ENCODE peak calls at places on chromosomes 4 and X, in nine cellular contexts. One of them, this sample, is unnamed. For H3K9me3, the result is how much of the 10 kb centered on the place peaks cover.

GRCh38 chr4:99507762-99508161 is 3.1 kb upstream of the C4orf17 start:
- DNase-seq in heart right ventricle: no peak
- DNase-seq in A549: no peak
- DNase-seq in psoas muscle: no peak
- DNase-seq in PC-3: peak
- DNase-seq in AG04450: no peak
- DNase-seq in vagina: no peak
- DNase-seq in left lung: no peak
- DNase-seq in neuronal stem cell: no peak
- DNase-seq in this sample: no peak

GRCh38 chr4:34733185-34733916 is 1511.0 kb downstream of the ARAP2 start:
- DNase-seq in heart right ventricle: no peak
- DNase-seq in A549: no peak
- DNase-seq in psoas muscle: peak
- DNase-seq in PC-3: no peak
- DNase-seq in AG04450: no peak
- DNase-seq in vagina: no peak
- DNase-seq in left lung: no peak
- DNase-seq in neuronal stem cell: no peak
- DNase-seq in this sample: no peak

GRCh38 chrX:72477787-72478186 is 94.9 kb downstream of the HDAC8 start:
- DNase-seq in heart right ventricle: no peak
- DNase-seq in A549: no peak
- DNase-seq in psoas muscle: no peak
- DNase-seq in PC-3: no peak
- DNase-seq in AG04450: no peak
- DNase-seq in vagina: no peak
- DNase-seq in left lung: no peak
- DNase-seq in neuronal stem cell: no peak
- DNase-seq in this sample: no peak

GRCh38 chr4:25098964-25099843 is 61.0 kb downstream of the SEPSECS start:
- DNase-seq in heart right ventricle: peak
- DNase-seq in A549: no peak
- DNase-seq in psoas muscle: peak
- DNase-seq in PC-3: peak
- DNase-seq in AG04450: no peak
- DNase-seq in vagina: peak
- DNase-seq in left lung: no peak
- DNase-seq in neuronal stem cell: no peak
- DNase-seq in this sample: no peak

GRCh38 chr4:67104145-67104544 is 441.2 kb downstream of the CENPC start:
- DNase-seq in heart right ventricle: no peak
- DNase-seq in A549: no peak
- DNase-seq in psoas muscle: no peak
- DNase-seq in PC-3: no peak
- DNase-seq in AG04450: no peak
- DNase-seq in vagina: no peak
- DNase-seq in left lung: no peak
- DNase-seq in neuronal stem cell: no peak
- DNase-seq in this sample: no peak

GRCh38 chr4:97370581-97370980 is 772.7 kb downstream of the STPG2 start:
- DNase-seq in heart right ventricle: no peak
- DNase-seq in A549: no peak
- DNase-seq in psoas muscle: no peak
- DNase-seq in PC-3: no peak
- DNase-seq in AG04450: no peak
- DNase-seq in vagina: no peak
- DNase-seq in left lung: no peak
- DNase-seq in neuronal stem cell: no peak
- DNase-seq in this sample: no peak

GRCh38 chrX:11886745-11887144 is 128.7 kb downstream of the MSL3 start:
- DNase-seq in heart right ventricle: no peak
- DNase-seq in A549: no peak
- DNase-seq in psoas muscle: no peak
- DNase-seq in PC-3: peak
- DNase-seq in AG04450: no peak
- DNase-seq in vagina: no peak
- DNase-seq in left lung: no peak
- DNase-seq in neuronal stem cell: no peak
- DNase-seq in this sample: no peak

GRCh38 chr4:73743825-73744602 is 3.6 kb downstream of the CXCL8 start:
- DNase-seq in heart right ventricle: no peak
- DNase-seq in A549: no peak
- DNase-seq in psoas muscle: no peak
- DNase-seq in PC-3: no peak
- DNase-seq in AG04450: no peak
- DNase-seq in vagina: no peak
- DNase-seq in left lung: no peak
- DNase-seq in neuronal stem cell: no peak
- DNase-seq in this sample: no peak

GRCh38 chrX:109848451-109849050 is 115.5 kb upstream of the ACSL4 start:
- DNase-seq in heart right ventricle: no peak
- DNase-seq in A549: no peak
- DNase-seq in psoas muscle: no peak
- DNase-seq in PC-3: no peak
- DNase-seq in AG04450: no peak
- DNase-seq in vagina: no peak
- DNase-seq in left lung: no peak
- DNase-seq in neuronal stem cell: peak
- DNase-seq in this sample: no peak

GRCh38 chrX:40005290-40006011 is 92.3 kb downstream of the BCOR start:
- DNase-seq in heart right ventricle: peak
- DNase-seq in A549: no peak
- DNase-seq in psoas muscle: no peak
- DNase-seq in PC-3: no peak
- DNase-seq in AG04450: no peak
- DNase-seq in vagina: no peak
- DNase-seq in left lung: no peak
- DNase-seq in neuronal stem cell: no peak
- DNase-seq in this sample: no peak

GRCh38 chr4:176534566-176534965 is 214.8 kb downstream of the SPCS3 start:
- DNase-seq in heart right ventricle: no peak
- DNase-seq in A549: no peak
- DNase-seq in psoas muscle: no peak
- DNase-seq in PC-3: peak
- DNase-seq in AG04450: peak
- DNase-seq in vagina: no peak
- DNase-seq in left lung: no peak
- DNase-seq in neuronal stem cell: no peak
- DNase-seq in this sample: no peak

GRCh38 chr4:101458914-101459313 is 111.6 kb upstream of the PPP3CA start:
- DNase-seq in heart right ventricle: no peak
- DNase-seq in A549: no peak
- DNase-seq in psoas muscle: no peak
- DNase-seq in PC-3: no peak
- DNase-seq in AG04450: no peak
- DNase-seq in vagina: no peak
- DNase-seq in left lung: no peak
- DNase-seq in neuronal stem cell: no peak
- DNase-seq in this sample: no peak

GRCh38 chr4:73917081-73917501 is 47.9 kb downstream of the CXCL1 start:
- DNase-seq in heart right ventricle: no peak
- DNase-seq in A549: no peak
- DNase-seq in psoas muscle: no peak
- DNase-seq in PC-3: peak
- DNase-seq in AG04450: peak
- DNase-seq in vagina: no peak
- DNase-seq in left lung: no peak
- DNase-seq in neuronal stem cell: no peak
- DNase-seq in this sample: no peak

GRCh38 chrX:22662776-22663175 is 337.0 kb upstream of the DDX53 start:
- DNase-seq in heart right ventricle: no peak
- DNase-seq in A549: no peak
- DNase-seq in psoas muscle: no peak
- DNase-seq in PC-3: peak
- DNase-seq in AG04450: no peak
- DNase-seq in vagina: no peak
- DNase-seq in left lung: no peak
- DNase-seq in neuronal stem cell: no peak
- DNase-seq in this sample: no peak

GRCh38 chr4:85474818-85475630 is at the start of gene ARHGAP24:
- DNase-seq in heart right ventricle: peak
- DNase-seq in A549: peak
- DNase-seq in psoas muscle: peak
- DNase-seq in PC-3: peak
- DNase-seq in AG04450: peak
- DNase-seq in vagina: peak
- DNase-seq in left lung: peak
- DNase-seq in neuronal stem cell: peak
- DNase-seq in this sample: peak

GRCh38 chr4:116320859-116321258 is 764.5 kb downstream of the TRAM1L1 start:
- DNase-seq in heart right ventricle: no peak
- DNase-seq in A549: no peak
- DNase-seq in psoas muscle: no peak
- DNase-seq in PC-3: no peak
- DNase-seq in AG04450: no peak
- DNase-seq in vagina: no peak
- DNase-seq in left lung: no peak
- DNase-seq in neuronal stem cell: no peak
- DNase-seq in this sample: no peak

GRCh38 chr4:116323606-116324005 is 761.8 kb downstream of the TRAM1L1 start:
- DNase-seq in heart right ventricle: no peak
- DNase-seq in A549: no peak
- DNase-seq in psoas muscle: no peak
- DNase-seq in PC-3: no peak
- DNase-seq in AG04450: no peak
- DNase-seq in vagina: no peak
- DNase-seq in left lung: no peak
- DNase-seq in neuronal stem cell: no peak
- DNase-seq in this sample: no peak

DNA sequence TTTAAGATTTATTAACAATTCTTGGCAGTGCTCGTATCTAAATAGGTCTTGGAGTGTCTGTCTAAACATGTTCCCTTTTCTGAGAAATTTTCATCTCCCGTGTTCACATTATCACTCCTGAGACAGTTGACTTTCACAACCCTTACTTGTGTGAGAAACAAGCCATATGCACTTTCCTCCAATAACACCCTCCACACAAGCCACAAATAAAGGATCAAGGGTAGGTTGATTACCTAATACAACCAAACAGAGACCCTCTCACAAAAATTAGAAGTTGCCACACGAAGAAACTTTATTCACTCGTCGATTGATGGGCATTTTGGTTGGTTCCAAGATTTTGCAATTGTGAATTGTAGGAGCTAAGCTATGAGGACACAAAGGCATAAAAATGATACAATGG is 763.9 kb downstream of the TRAM1L1 start:
- DNase-seq in heart right ventricle: no peak
- DNase-seq in A549: no peak
- DNase-seq in psoas muscle: no peak
- DNase-seq in PC-3: no peak
- DNase-seq in AG04450: no peak
- DNase-seq in vagina: no peak
- DNase-seq in left lung: no peak
- DNase-seq in neuronal stem cell: no peak
- DNase-seq in this sample: no peak
- H3K9me3 ChIP-seq in heart right ventricle: under half
- H3K9me3 ChIP-seq in A549: under half
- H3K9me3 ChIP-seq in psoas muscle: under half
- H3K9me3 ChIP-seq in PC-3: under half
- H3K9me3 ChIP-seq in AG04450: under half
- H3K9me3 ChIP-seq in vagina: under half
- H3K9me3 ChIP-seq in left lung: under half
- H3K9me3 ChIP-seq in neuronal stem cell: under half
- H3K9me3 ChIP-seq in this sample: under half

DNA sequence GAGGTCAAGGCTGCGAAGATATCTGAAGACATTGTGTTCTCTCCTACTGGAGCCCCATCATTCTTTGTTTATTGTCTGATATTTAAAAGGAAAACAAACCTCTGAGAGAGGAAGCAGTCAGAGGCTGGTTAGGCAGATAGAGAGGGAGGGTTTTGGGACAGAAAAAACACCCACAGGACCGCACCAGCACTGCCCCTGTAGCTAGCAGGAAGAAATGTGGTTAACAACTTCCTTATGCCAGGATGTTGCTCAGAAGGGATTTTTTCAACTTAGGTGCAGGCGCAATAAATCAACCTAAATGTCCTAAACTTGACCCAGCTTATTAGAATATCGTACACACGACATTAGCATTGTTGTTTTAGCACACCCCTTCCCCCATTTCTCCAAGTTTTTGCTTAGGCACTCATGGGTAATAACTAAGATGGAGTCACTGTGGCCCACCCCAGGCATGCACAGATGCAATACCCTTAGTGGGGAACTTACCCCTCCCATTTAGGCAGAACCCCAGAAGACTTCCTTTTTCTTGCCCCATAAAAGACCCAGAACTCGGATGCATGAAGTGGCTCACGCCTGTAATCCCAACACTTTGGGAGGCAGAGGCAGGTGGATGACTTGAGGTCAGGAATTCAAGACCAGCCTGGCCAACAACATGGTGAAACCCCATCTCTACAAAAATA is 2.8 kb upstream of the ZNF718 start:
- DNase-seq in heart right ventricle: no peak
- DNase-seq in A549: no peak
- DNase-seq in psoas muscle: no peak
- DNase-seq in PC-3: no peak
- DNase-seq in AG04450: no peak
- DNase-seq in vagina: no peak
- DNase-seq in left lung: no peak
- DNase-seq in neuronal stem cell: no peak
- DNase-seq in this sample: no peak
- H3K9me3 ChIP-seq in heart right ventricle: under half
- H3K9me3 ChIP-seq in A549: under half
- H3K9me3 ChIP-seq in psoas muscle: under half
- H3K9me3 ChIP-seq in PC-3: under half
- H3K9me3 ChIP-seq in AG04450: under half
- H3K9me3 ChIP-seq in vagina: under half
- H3K9me3 ChIP-seq in left lung: half or more
- H3K9me3 ChIP-seq in neuronal stem cell: under half
- H3K9me3 ChIP-seq in this sample: under half

GRCh38 chrX:47991263-47992092 is 12.3 kb downstream of the ZNF182 start:
- DNase-seq in heart right ventricle: no peak
- DNase-seq in A549: no peak
- DNase-seq in psoas muscle: no peak
- DNase-seq in PC-3: peak
- DNase-seq in AG04450: no peak
- DNase-seq in vagina: no peak
- DNase-seq in left lung: no peak
- DNase-seq in neuronal stem cell: no peak
- DNase-seq in this sample: no peak
- H3K9me3 ChIP-seq in heart right ventricle: under half
- H3K9me3 ChIP-seq in A549: half or more
- H3K9me3 ChIP-seq in psoas muscle: under half
- H3K9me3 ChIP-seq in PC-3: under half
- H3K9me3 ChIP-seq in AG04450: under half
- H3K9me3 ChIP-seq in vagina: under half
- H3K9me3 ChIP-seq in left lung: under half
- H3K9me3 ChIP-seq in neuronal stem cell: under half
- H3K9me3 ChIP-seq in this sample: under half

DNA sequence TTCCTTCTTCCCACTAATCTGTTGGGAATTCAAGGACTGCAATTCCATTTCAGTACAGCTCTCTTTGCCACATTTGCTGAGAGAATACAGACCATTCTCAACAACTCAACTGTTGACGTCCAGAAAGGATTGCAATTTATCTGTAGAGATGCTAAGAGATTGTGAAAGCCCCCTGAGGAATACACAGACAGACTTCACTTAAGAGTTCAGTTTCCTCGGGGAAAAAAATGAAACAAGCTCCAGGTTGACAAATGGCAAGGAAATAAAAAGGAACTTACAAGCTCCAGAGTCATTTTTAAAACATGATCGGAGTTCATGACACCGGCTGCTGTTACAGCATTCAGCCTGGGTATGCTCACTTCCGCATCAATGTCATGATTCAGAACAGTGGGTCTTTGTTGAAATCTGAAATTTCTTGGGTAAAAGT is 13.8 kb downstream of the TLR10 start:
- DNase-seq in heart right ventricle: no peak
- DNase-seq in A549: no peak
- DNase-seq in psoas muscle: no peak
- DNase-seq in PC-3: no peak
- DNase-seq in AG04450: no peak
- DNase-seq in vagina: no peak
- DNase-seq in left lung: no peak
- DNase-seq in neuronal stem cell: no peak
- DNase-seq in this sample: no peak
- H3K9me3 ChIP-seq in heart right ventricle: under half
- H3K9me3 ChIP-seq in A549: under half
- H3K9me3 ChIP-seq in psoas muscle: under half
- H3K9me3 ChIP-seq in PC-3: under half
- H3K9me3 ChIP-seq in AG04450: under half
- H3K9me3 ChIP-seq in vagina: under half
- H3K9me3 ChIP-seq in left lung: under half
- H3K9me3 ChIP-seq in neuronal stem cell: under half
- H3K9me3 ChIP-seq in this sample: under half

This sample was measured in RWPE2.